ENCODE peak calls at places on chromosome 18, in ten cellular contexts. E is stomach; R is AG09309; F is effector memory CD8-positive, alpha-beta T cell; W is stimulated activated CD4-positive, alpha-beta T cell treated with anti-CD3 and anti-CD28 coated beads, Interleukin-1b, Interleukin-23, amount 100 ng/mL, for 48 hours; S is GM13977; V is Right ventricle myocardium superior; L is anterior cingulate cortex; Z is activated naive CD4-positive, alpha-beta T cell; N is NCI-H2171 treated with DMSO at 0.1 percent for 48 hours. G is an unnamed sample.

GRCh38 chr18:32440478-32440877 is 30.2 kb downstream of the GAREM1 start:
- DNase-seq in R (no peak), E (no peak), F (no peak), V (no peak), W (no peak), Z (no peak), S (no peak), N (peak), L (no peak), G (no peak)

GRCh38 chr18:26460449-26461091 is 87.8 kb downstream of the KCTD1 start:
- DNase-seq in F (no peak), W (no peak), V (peak), N (peak), L (no peak), R (no peak), E (peak), S (peak), Z (no peak), G (no peak)

GRCh38 chr18:24544141-24544498 is 83.7 kb downstream of the HRH4 start:
- DNase-seq in F (no peak), Z (no peak), W (no peak), E (no peak), S (peak), R (no peak), V (no peak), L (no peak), N (peak), G (no peak)

GRCh38 chr18:61589724-61590065 is 256.5 kb downstream of the CDH20 start:
- DNase-seq in W (no peak), Z (no peak), N (no peak), E (no peak), L (no peak), V (no peak), F (no peak), S (no peak), R (no peak), G (no peak)

GRCh38 chr18:5197461-5197860 is 404 bp upstream of the AKAIN1 start:
- DNase-seq in V (no peak), L (no peak), E (no peak), Z (no peak), W (no peak), S (peak), F (no peak), R (no peak), N (peak), G (no peak)

GRCh38 chr18:8367217-8367988 is 241.8 kb upstream of the RAB12 start:
- DNase-seq in W (peak), N (peak), R (no peak), E (peak), F (peak), S (peak), Z (no peak), L (peak), V (peak), G (peak)

GRCh38 chr18:64407606-64408005 is 258.7 kb upstream of the LINC00305 start:
- DNase-seq in V (no peak), E (no peak), R (no peak), Z (no peak), F (no peak), S (no peak), L (no peak), W (no peak), N (no peak), G (no peak)

GRCh38 chr18:57583297-57583835 is 3.1 kb downstream of the FECH start:
- DNase-seq in E (no peak), F (no peak), L (no peak), V (no peak), S (no peak), R (no peak), W (no peak), Z (no peak), N (no peak), G (no peak)

GRCh38 chr18:49521251-49521650 is 34.2 kb upstream of the C18orf32 start:
- DNase-seq in F (no peak), N (peak), E (no peak), R (no peak), L (no peak), S (no peak), Z (no peak), W (no peak), V (no peak), G (no peak)

GRCh38 chr18:50126466-50126865 is 68.5 kb downstream of the MYO5B start:
- DNase-seq in Z (no peak), W (no peak), N (no peak), L (peak), R (no peak), F (no peak), E (no peak), S (no peak), V (no peak), G (no peak)

GRCh38 chr18:55064760-55065159 is 105.5 kb upstream of the CCDC68 start:
- DNase-seq in F (no peak), W (no peak), N (no peak), L (no peak), S (peak), V (no peak), R (no peak), Z (no peak), E (no peak), G (no peak)

GRCh38 chr18:10453885-10454772 is at the start of gene APCDD1:
- DNase-seq in W (no peak), F (no peak), V (peak), N (peak), Z (no peak), R (no peak), S (peak), L (peak), E (peak), G (peak)

GRCh38 chr18:23260932-23261590 is 125.8 kb downstream of the CABLES1 start:
- DNase-seq in W (no peak), S (no peak), F (no peak), V (no peak), N (no peak), R (no peak), L (no peak), Z (no peak), E (no peak), G (no peak)

GRCh38 chr18:45687617-45688016 is 36.4 kb upstream of the SLC14A1 start:
- DNase-seq in V (no peak), E (no peak), N (peak), F (no peak), Z (no peak), S (peak), R (no peak), L (no peak), W (no peak), G (peak)

GRCh38 chr18:35642802-35643201 is 61.3 kb downstream of the GALNT1 start:
- DNase-seq in Z (no peak), R (no peak), N (no peak), F (no peak), E (no peak), V (no peak), S (no peak), L (no peak), W (no peak), G (no peak)

GRCh38 chr18:60809937-60810336 is 437.4 kb upstream of the MC4R start:
- DNase-seq in E (no peak), L (no peak), S (no peak), F (no peak), Z (no peak), R (no peak), W (no peak), N (peak), V (no peak), G (no peak)

GRCh38 chr18:22977847-22978701 is 44.9 kb downstream of the RBBP8 start:
- DNase-seq in S (peak), R (peak), V (no peak), L (no peak), N (no peak), F (no peak), W (no peak), E (no peak), Z (no peak), G (no peak)

GRCh38 chr18:54845788-54846187 is 17.5 kb downstream of the RAB27B start:
- DNase-seq in Z (no peak), F (no peak), N (no peak), L (no peak), E (no peak), S (no peak), R (no peak), V (no peak), W (no peak), G (no peak)

GRCh38 chr18:48841381-48842258 is 109.1 kb downstream of the SMAD7 start:
- DNase-seq in V (peak), N (no peak), S (no peak), L (no peak), Z (peak), W (no peak), F (no peak), E (no peak), R (no peak), G (no peak)